ENCODE peak calls at places on chromosomes 11 and 22, in eight cellular contexts. Q, H, W, P, Y, N, I and C are unnamed samples. For H4K20me1, the result is how much of the 10 kb centered on the place peaks cover.

GRCh38 chr11:121180183-121180582 is 79.1 kb downstream of the TECTA start:
- DNase-seq in Q (no peak), H (no peak), W (no peak), P (no peak), Y (no peak), N (no peak), I (no peak), C (no peak)

GRCh38 chr11:118370774-118371173 is 11.4 kb downstream of the UBE4A start:
- DNase-seq in Q (no peak), H (no peak), W (no peak), P (no peak), Y (peak), N (no peak), I (no peak), C (no peak)

GRCh38 chr11:26573896-26574295 is 1.8 kb upstream of the MUC15 start:
- DNase-seq in Q (no peak), H (no peak), W (no peak), P (no peak), Y (no peak), N (no peak), I (no peak), C (no peak)

GRCh38 chr11:61782841-61783240 is 9.6 kb downstream of the TMEM258 start:
- DNase-seq in Q (no peak), H (no peak), W (no peak), P (no peak), Y (no peak), N (no peak), I (no peak), C (no peak)

GRCh38 chr11:56932572-56933235 is 56.0 kb upstream of the OR5AK2 start:
- DNase-seq in Q (peak), H (peak), W (peak), P (peak), Y (peak), N (no peak), I (no peak), C (peak)

GRCh38 chr11:19711911-19712280 is 741 bp upstream of the NAV2 start:
- DNase-seq in Q (no peak), H (no peak), W (no peak), P (no peak), Y (no peak), N (peak), I (peak), C (no peak)

GRCh38 chr22:45192701-45193187 is 29.0 kb downstream of the NUP50 start:
- DNase-seq in Q (no peak), H (no peak), W (no peak), P (no peak), Y (peak), N (peak), I (peak), C (no peak)

GRCh38 chr11:3380706-3381570 is 2.0 kb upstream of the ZNF195 start:
- DNase-seq in Q (no peak), H (no peak), W (no peak), P (no peak), Y (peak), N (peak), I (peak), C (no peak)

GRCh38 chr11:69718147-69718546 is 14.3 kb upstream of the FGF19 start:
- DNase-seq in Q (peak), H (no peak), W (no peak), P (peak), Y (peak), N (peak), I (peak), C (no peak)

GRCh38 chr11:72975778-72976520 is 161.7 kb downstream of the ATG16L2 start:
- DNase-seq in Q (peak), H (no peak), W (peak), P (peak), Y (no peak), N (no peak), I (no peak), C (no peak)

GRCh38 chr11:93939084-93939780 is 81.9 kb upstream of the HEPHL1 start:
- DNase-seq in Q (peak), H (no peak), W (peak), P (peak), Y (no peak), N (no peak), I (no peak), C (peak)

GRCh38 chr22:41169157-41169556 is 36.0 kb upstream of the L3MBTL2 start:
- DNase-seq in Q (no peak), H (no peak), W (no peak), P (no peak), Y (no peak), N (no peak), I (no peak), C (no peak)

GRCh38 chr11:67437082-67437821 is at the start of gene PTPRCAP:
- DNase-seq in Q (no peak), H (no peak), W (no peak), P (no peak), Y (peak), N (no peak), I (no peak), C (no peak)

GRCh38 chr22:48438791-48439559 is 1388.7 kb downstream of the BRD1 start:
- DNase-seq in Q (no peak), H (no peak), W (peak), P (no peak), Y (peak), N (no peak), I (no peak), C (no peak)

GRCh38 chr11:1597981-1598380 is at the start of gene KRTAP5-2:
- DNase-seq in Q (no peak), H (no peak), W (no peak), P (no peak), Y (no peak), N (no peak), I (no peak), C (no peak)

GRCh38 chr11:129853508-129854228 is 38.0 kb downstream of the TMEM45B start:
- DNase-seq in Q (peak), H (no peak), W (peak), P (peak), Y (no peak), N (no peak), I (no peak), C (peak)

GRCh38 chr22:16961477-16962186 is 46.4 kb downstream of the GAB4 start:
- DNase-seq in Q (no peak), H (no peak), W (no peak), P (no peak), Y (no peak), N (no peak), I (no peak), C (no peak)

GRCh38 chr11:19829109-19829790 is 116.6 kb downstream of the NAV2 start:
- DNase-seq in Q (peak), H (no peak), W (no peak), P (no peak), Y (no peak), N (no peak), I (no peak), C (no peak)

GRCh38 chr22:23533328-23533762 is 46.7 kb downstream of the IGLL1 start:
- DNase-seq in Q (no peak), H (no peak), W (peak), P (peak), Y (peak), N (peak), I (peak), C (no peak)

GRCh38 chr22:49752598-49753091 is 75.0 kb downstream of the BRD1 start:
- DNase-seq in Q (no peak), H (no peak), W (no peak), P (no peak), Y (no peak), N (no peak), I (peak), C (no peak)

GRCh38 chr11:2534131-2534956 is 89.5 kb downstream of the KCNQ1 start:
- DNase-seq in Q (peak), H (peak), W (peak), P (no peak), Y (no peak), N (no peak), I (peak), C (peak)

GRCh38 chr22:31046591-31047226 is 34.4 kb upstream of the SMTN start:
- DNase-seq in Q (no peak), H (no peak), W (no peak), P (peak), Y (peak), N (no peak), I (peak), C (no peak)

GRCh38 chr11:30683176-30683575 is 97.0 kb upstream of the MPPED2 start:
- DNase-seq in Q (no peak), H (no peak), W (no peak), P (peak), Y (no peak), N (no peak), I (no peak), C (no peak)

GRCh38 chr11:2685566-2686359 is 14.0 kb downstream of the KCNQ1OT1 start:
- DNase-seq in Q (no peak), H (no peak), W (no peak), P (no peak), Y (no peak), N (no peak), I (no peak), C (no peak)

GRCh38 chr11:12232819-12233601 is 122.6 kb downstream of the MICAL2 start:
- DNase-seq in Q (peak), H (peak), W (peak), P (peak), Y (no peak), N (no peak), I (no peak), C (no peak)

GRCh38 chr11:18704698-18705097 is 6.1 kb downstream of the TMEM86A start:
- DNase-seq in Q (no peak), H (no peak), W (no peak), P (no peak), Y (no peak), N (no peak), I (no peak), C (no peak)

GRCh38 chr11:122951231-122951630 is 30.4 kb downstream of the BSX start:
- DNase-seq in Q (no peak), H (no peak), W (no peak), P (no peak), Y (no peak), N (peak), I (no peak), C (no peak)

GRCh38 chr11:10784229-10785145 is 24.2 kb downstream of the EIF4G2 start:
- DNase-seq in Q (no peak), H (no peak), W (peak), P (peak), Y (no peak), N (peak), I (no peak), C (no peak)

GRCh38 chr22:46422896-46423295 is 87.4 kb downstream of the TRMU start:
- DNase-seq in Q (no peak), H (no peak), W (no peak), P (no peak), Y (no peak), N (no peak), I (no peak), C (no peak)

GRCh38 chr11:111324277-111324720 is 26.0 kb downstream of the POU2AF3 start:
- DNase-seq in Q (peak), H (no peak), W (peak), P (peak), Y (no peak), N (no peak), I (no peak), C (no peak)

GRCh38 chr11:111320728-111321568 is 22.6 kb downstream of the POU2AF3 start:
- DNase-seq in Q (no peak), H (no peak), W (peak), P (no peak), Y (no peak), N (peak), I (no peak), C (no peak)

GRCh38 chr11:111325259-111325658 is 26.9 kb downstream of the POU2AF3 start:
- DNase-seq in Q (no peak), H (no peak), W (no peak), P (no peak), Y (no peak), N (no peak), I (no peak), C (no peak)

GRCh38 chr11:111326824-111327223 is 28.5 kb downstream of the POU2AF3 start:
- DNase-seq in Q (no peak), H (no peak), W (no peak), P (no peak), Y (no peak), N (no peak), I (no peak), C (no peak)

GRCh38 chr11:111322534-111322933 is 24.2 kb downstream of the POU2AF3 start:
- DNase-seq in Q (no peak), H (no peak), W (no peak), P (no peak), Y (no peak), N (no peak), I (no peak), C (no peak)
- H3K27ac ChIP-seq in Q (no peak), H (no peak), W (no peak), P (no peak), Y (no peak), N (no peak), I (no peak), C (no peak)

DNA sequence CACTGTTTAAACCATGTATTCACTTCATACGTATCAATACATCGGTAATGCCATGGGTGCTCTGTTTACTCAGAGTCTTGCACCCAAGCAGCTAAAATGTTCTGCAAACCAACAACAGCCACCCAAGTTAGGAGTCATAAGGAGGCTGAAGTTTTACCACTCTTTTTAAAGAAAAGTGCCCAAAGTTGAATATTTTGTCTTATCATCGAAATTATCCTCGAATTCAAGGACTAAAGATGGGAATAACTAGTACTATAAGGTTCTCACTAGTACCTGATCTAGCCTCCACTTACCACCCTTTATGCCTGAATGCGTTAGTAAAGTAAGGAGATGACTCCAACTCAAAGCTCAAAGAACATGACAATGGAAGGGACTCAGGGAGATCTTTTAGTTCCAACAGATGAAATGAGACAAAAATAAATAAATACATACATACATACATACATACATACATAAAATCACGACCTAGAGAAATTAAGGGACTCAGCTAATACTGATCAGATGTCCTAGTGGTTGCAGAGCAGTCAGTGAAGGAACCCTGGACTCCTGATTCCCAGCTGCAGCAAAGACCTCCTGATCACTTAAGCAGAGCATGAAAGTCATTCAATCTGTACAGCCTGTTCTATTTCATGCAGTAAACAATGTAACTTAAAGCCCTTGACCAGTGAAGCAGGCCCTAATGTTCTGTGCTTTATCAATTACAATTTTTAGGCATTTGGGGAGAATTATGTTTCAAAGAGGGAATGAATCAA is 7.7 kb downstream of the OSBP start:
- DNase-seq in Q (no peak), H (no peak), W (no peak), P (no peak), Y (no peak), N (no peak), I (no peak), C (no peak)
- H4K20me1 ChIP-seq in Q (under half), H (under half), W (under half), P (under half), Y (under half), N (under half), I (under half), C (under half)

GRCh38 chr22:22408731-22409696 is 99.5 kb downstream of the ZNF280B start:
- DNase-seq in Q (peak), H (peak), W (peak), P (peak), Y (peak), N (peak), I (peak), C (no peak)

GRCh38 chr22:22410677-22411076 is 97.9 kb downstream of the ZNF280B start:
- DNase-seq in Q (no peak), H (no peak), W (no peak), P (no peak), Y (no peak), N (no peak), I (no peak), C (no peak)

GRCh38 chr22:22407061-22407460 is 101.5 kb downstream of the ZNF280B start:
- DNase-seq in Q (no peak), H (no peak), W (no peak), P (no peak), Y (no peak), N (no peak), I (no peak), C (no peak)

GRCh38 chr22:22408269-22408668 is 100.3 kb downstream of the ZNF280B start:
- DNase-seq in Q (no peak), H (no peak), W (no peak), P (no peak), Y (no peak), N (no peak), I (no peak), C (no peak)

DNA sequence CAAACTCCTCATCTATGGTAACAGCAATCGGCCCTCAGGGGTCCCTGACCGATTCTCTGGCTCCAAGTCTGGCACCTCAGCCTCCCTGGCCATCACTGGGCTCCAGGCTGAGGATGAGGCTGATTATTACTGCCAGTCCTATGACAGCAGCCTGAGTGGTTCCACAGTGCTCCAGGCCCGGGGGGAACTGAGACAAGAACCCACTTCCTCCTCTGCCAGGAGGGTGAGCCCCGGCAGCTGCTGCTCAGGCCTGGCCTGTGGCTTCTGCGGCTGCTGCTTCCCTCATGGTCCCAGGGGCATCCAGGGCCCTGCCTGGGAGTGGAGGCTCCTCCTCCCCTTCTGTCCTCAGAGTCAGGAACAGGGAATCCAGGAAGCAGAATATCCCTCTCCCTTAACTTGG is 98.4 kb downstream of the ZNF280B start:
- DNase-seq in Q (no peak), H (no peak), W (no peak), P (no peak), Y (no peak), N (no peak), I (no peak), C (no peak)
- H3K27ac ChIP-seq in Q (no peak), H (no peak), W (no peak), P (no peak), Y (no peak), N (no peak), I (no peak), C (no peak)

GRCh38 chr22:37288521-37288920 is 6.2 kb downstream of the CYTH4 start:
- DNase-seq in Q (no peak), H (no peak), W (no peak), P (no peak), Y (no peak), N (no peak), I (no peak), C (no peak)
- H4K20me1 ChIP-seq in Q (under half), H (under half), W (under half), P (under half), Y (under half), N (under half), I (under half), C (under half)

DNA sequence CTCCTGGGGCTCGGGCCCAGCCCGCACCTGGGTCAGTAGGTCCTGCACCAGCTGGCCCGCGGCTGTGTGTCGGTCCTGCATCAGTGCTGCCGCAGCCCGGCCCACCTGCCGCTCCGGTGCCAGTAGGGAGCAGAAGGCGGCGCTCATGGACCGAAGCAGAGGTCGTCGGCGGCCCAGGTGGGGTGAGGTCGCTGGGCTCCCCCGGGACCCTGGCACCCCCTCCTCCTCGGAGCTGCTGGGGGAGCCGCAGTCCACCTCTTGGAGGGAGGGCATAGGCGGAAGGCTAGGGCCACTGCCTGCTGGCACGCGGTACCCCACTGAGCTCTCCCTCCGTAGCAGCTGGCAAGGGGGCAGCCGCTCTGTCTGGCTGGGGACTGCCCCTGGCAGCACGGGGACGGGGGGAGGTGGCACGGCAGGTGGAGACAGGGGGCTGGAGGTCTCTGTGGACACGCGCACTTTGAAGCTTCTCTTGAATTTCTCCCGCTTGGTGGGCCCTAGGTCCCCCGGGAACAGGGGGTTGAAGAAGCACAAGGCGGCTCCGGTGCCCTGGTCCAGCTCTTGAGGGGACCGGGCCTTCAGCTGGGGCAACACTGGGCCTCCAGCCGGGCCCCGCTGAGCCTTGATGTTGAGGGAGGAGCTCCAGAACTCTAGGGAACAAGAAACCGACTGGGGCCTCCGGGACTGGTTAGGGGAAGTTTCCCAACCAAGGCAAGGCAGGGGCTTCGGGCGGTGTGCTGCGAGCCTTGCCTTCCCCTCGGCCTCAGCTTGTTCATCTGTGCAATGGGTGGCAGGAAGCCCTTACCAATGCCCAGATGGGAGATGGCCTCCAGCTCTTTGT is 1.4 kb downstream of the RIN1 start:
- DNase-seq in Q (no peak), H (no peak), W (no peak), P (no peak), Y (no peak), N (no peak), I (no peak), C (no peak)
- H3K27ac ChIP-seq in Q (peak), H (peak), W (peak), P (peak), Y (no peak), N (no peak), I (no peak), C (peak)

GRCh38 chr22:38266120-38266519 is 6.7 kb downstream of the TMEM184B start:
- DNase-seq in Q (no peak), H (no peak), W (peak), P (peak), Y (peak), N (no peak), I (peak), C (no peak)
- H4K20me1 ChIP-seq in Q (under half), H (under half), W (under half), P (half or more), Y (under half), N (half or more), I (under half), C (under half)